ENCODE peak calls at places on chromosome 5, in six cellular contexts. K is NCI-H82, F is uterus, O is mesendoderm, I is left cardiac atrium, L is HFFc6. W is an unnamed sample.

GRCh38 chr5:90134892-90135291 is 274.7 kb downstream of the CETN3 start:
- DNase-seq in I (peak; percentile 83), F (peak; percentile 87), K (no peak), L (no peak), O (no peak), W (peak; percentile 18)

GRCh38 chr5:152634596-152634995 is 229.5 kb upstream of the NMUR2 start:
- DNase-seq in K (peak; percentile 62), O (peak; percentile 81), I (no peak), L (no peak), F (no peak), W (no peak)

GRCh38 chr5:144273232-144274027 is 102.8 kb downstream of the KCTD16 start:
- DNase-seq in I (no peak), O (no peak), F (no peak), L (no peak), K (no peak), W (no peak)

GRCh38 chr5:38208782-38209378 is 49.5 kb upstream of the EGFLAM start:
- DNase-seq in I (no peak), O (peak; percentile 79), F (no peak), K (peak; percentile 82), L (peak; percentile 40), W (peak; percentile 62)

GRCh38 chr5:2817031-2817603 is 65.6 kb upstream of the IRX2 start:
- DNase-seq in K (peak; percentile 93), O (no peak), L (no peak), I (no peak), F (no peak), W (no peak)

GRCh38 chr5:107466233-107466769 is 204.4 kb downstream of the EFNA5 start:
- DNase-seq in K (peak; percentile 58), L (no peak), F (no peak), O (peak; percentile 85), I (peak; percentile 34), W (peak; percentile 82)

GRCh38 chr5:141651728-141652105 is 499 bp upstream of the FCHSD1 start:
- DNase-seq in O (no peak), L (no peak), I (no peak), K (no peak), F (no peak), W (no peak)

GRCh38 chr5:130267926-130268325 is 363.7 kb downstream of the CHSY3 start:
- DNase-seq in I (no peak), O (no peak), L (no peak), F (no peak), K (no peak), W (no peak)

GRCh38 chr5:67085616-67086015 is 111.0 kb downstream of the CD180 start:
- DNase-seq in I (no peak), O (no peak), F (no peak), K (peak; percentile 18), L (no peak), W (no peak)

GRCh38 chr5:147037517-147038205 is 159.1 kb upstream of the PPP2R2B start:
- DNase-seq in O (no peak), I (no peak), L (no peak), K (no peak), F (no peak), W (peak; percentile 62)

GRCh38 chr5:145834554-145834916 is 607 bp downstream of the PRELID2 start:
- DNase-seq in F (no peak), I (no peak), O (no peak), K (no peak), L (peak; percentile 2), W (no peak)

GRCh38 chr5:34626036-34626435 is 30.1 kb upstream of the RAI14 start:
- DNase-seq in I (no peak), L (peak; percentile 80), F (no peak), O (no peak), K (no peak), W (peak; percentile 97)

GRCh38 chr5:178107889-178108288 is 5.4 kb upstream of the N4BP3 start:
- DNase-seq in O (peak; percentile 42), I (no peak), L (no peak), F (no peak), K (no peak), W (no peak)

GRCh38 chr5:17802256-17802655 is 168.0 kb downstream of the TAF11L14 start:
- DNase-seq in K (no peak), I (no peak), L (no peak), F (no peak), O (peak; percentile 59), W (no peak)

GRCh38 chr5:155943516-155944407 is 383.2 kb upstream of the SGCD start:
- DNase-seq in F (peak; percentile 20), O (peak; percentile 71), K (peak; percentile 69), L (no peak), I (peak; percentile 60), W (peak; percentile 3)

GRCh38 chr5:147763791-147764525 is 18.6 kb downstream of the JAKMIP2 start:
- DNase-seq in L (peak; percentile 1), F (no peak), K (no peak), I (no peak), O (peak; percentile 24), W (peak; percentile 12)

GRCh38 chr5:41835625-41836024 is 34.6 kb downstream of the OXCT1 start:
- DNase-seq in F (peak; percentile 17), K (no peak), O (peak; percentile 57), I (peak; percentile 62), L (peak; percentile 90), W (peak; percentile 87)

GRCh38 chr5:157596449-157596848 is 20.9 kb upstream of the ADAM19 start:
- DNase-seq in K (no peak), I (no peak), L (no peak), F (no peak), O (no peak), W (peak; percentile 28)

GRCh38 chr5:73444499-73445432 is 3.8 kb downstream of the FOXD1 start:
- DNase-seq in L (no peak), O (peak; percentile 59), F (no peak), K (no peak), I (no peak), W (no peak)

GRCh38 chr5:154038241-154038603 is 488 bp downstream of the FAM114A2 start:
- DNase-seq in L (peak; percentile 1), F (peak; percentile 21), K (peak; percentile 52), I (peak; percentile 31), O (no peak), W (peak; percentile 49)

GRCh38 chr5:52657231-52657645 is 130.5 kb upstream of the ITGA1 start:
- DNase-seq in I (no peak), L (peak; percentile 42), O (peak; percentile 43), F (no peak), K (peak; percentile 75), W (peak; percentile 71)

GRCh38 chr5:72106922-72107873 is at the start of gene MAP1B:
- DNase-seq in K (peak; percentile 95), I (peak; percentile 72), F (peak; percentile 67), O (peak; percentile 98), L (peak; percentile 46), W (peak; percentile 83)

GRCh38 chr5:159106569-159107282 is 7.0 kb upstream of the EBF1 start:
- DNase-seq in K (peak; percentile 86), L (peak; percentile 36), I (peak; percentile 87), O (peak; percentile 81), F (peak; percentile 77), W (peak; percentile 74)

GRCh38 chr5:134227259-134227658 is 1.4 kb upstream of the PPP2CA start:
- DNase-seq in F (peak; percentile 38), O (peak; percentile 86), I (peak; percentile 36), L (no peak), K (peak; percentile 74), W (peak; percentile 31)